ENCODE peak calls at places on chromosome 14, in four cellular contexts. One of them, this sample, is unnamed.

GRCh38 chr14:50397461-50398196 is 948 bp upstream of the CDKL1 start:
- DNase-seq in CD4-positive, alpha-beta memory T cell: no peak
- DNase-seq in bronchial epithelial cell: peak
- DNase-seq in T-helper 17 cell: no peak
- DNase-seq in this sample: no peak

GRCh38 chr14:105411017-105411941 is 8.3 kb upstream of the MTA1 start:
- DNase-seq in CD4-positive, alpha-beta memory T cell: peak
- DNase-seq in bronchial epithelial cell: peak
- DNase-seq in T-helper 17 cell: no peak
- DNase-seq in this sample: no peak

GRCh38 chr14:99413172-99413571 is 67.5 kb downstream of the SETD3 start:
- DNase-seq in CD4-positive, alpha-beta memory T cell: no peak
- DNase-seq in bronchial epithelial cell: no peak
- DNase-seq in T-helper 17 cell: no peak
- DNase-seq in this sample: no peak

GRCh38 chr14:73273799-73274198 is 36.5 kb downstream of the PAPLN start:
- DNase-seq in CD4-positive, alpha-beta memory T cell: no peak
- DNase-seq in bronchial epithelial cell: no peak
- DNase-seq in T-helper 17 cell: no peak
- DNase-seq in this sample: no peak

GRCh38 chr14:64704743-64705405 is 650 bp downstream of the PLEKHG3 start:
- DNase-seq in CD4-positive, alpha-beta memory T cell: peak
- DNase-seq in bronchial epithelial cell: no peak
- DNase-seq in T-helper 17 cell: no peak
- DNase-seq in this sample: no peak

GRCh38 chr14:20799955-20800544 is 2.6 kb downstream of the RNASE1 start:
- DNase-seq in CD4-positive, alpha-beta memory T cell: no peak
- DNase-seq in bronchial epithelial cell: no peak
- DNase-seq in T-helper 17 cell: no peak
- DNase-seq in this sample: no peak

GRCh38 chr14:100384819-100385813 is 62.0 kb downstream of the SLC25A47 start:
- DNase-seq in CD4-positive, alpha-beta memory T cell: no peak
- DNase-seq in bronchial epithelial cell: peak
- DNase-seq in T-helper 17 cell: no peak
- DNase-seq in this sample: no peak

GRCh38 chr14:78327426-78328210 is 157.4 kb downstream of the NRXN3 start:
- DNase-seq in CD4-positive, alpha-beta memory T cell: no peak
- DNase-seq in bronchial epithelial cell: peak
- DNase-seq in T-helper 17 cell: no peak
- DNase-seq in this sample: no peak

GRCh38 chr14:44463386-44464004 is 43.6 kb downstream of the FSCB start:
- DNase-seq in CD4-positive, alpha-beta memory T cell: no peak
- DNase-seq in bronchial epithelial cell: no peak
- DNase-seq in T-helper 17 cell: no peak
- DNase-seq in this sample: no peak

GRCh38 chr14:95495538-95496025 is 20.9 kb downstream of the SYNE3 start:
- DNase-seq in CD4-positive, alpha-beta memory T cell: no peak
- DNase-seq in bronchial epithelial cell: peak
- DNase-seq in T-helper 17 cell: no peak
- DNase-seq in this sample: peak

GRCh38 chr14:85315290-85315689 is 214.7 kb upstream of the FLRT2 start:
- DNase-seq in CD4-positive, alpha-beta memory T cell: no peak
- DNase-seq in bronchial epithelial cell: no peak
- DNase-seq in T-helper 17 cell: no peak
- DNase-seq in this sample: no peak

GRCh38 chr14:104098272-104099095 is 13.0 kb downstream of the ASPG start:
- DNase-seq in CD4-positive, alpha-beta memory T cell: no peak
- DNase-seq in bronchial epithelial cell: no peak
- DNase-seq in T-helper 17 cell: no peak
- DNase-seq in this sample: no peak

GRCh38 chr14:104287301-104288009 is 149.1 kb downstream of the KIF26A start:
- DNase-seq in CD4-positive, alpha-beta memory T cell: no peak
- DNase-seq in bronchial epithelial cell: no peak
- DNase-seq in T-helper 17 cell: no peak
- DNase-seq in this sample: no peak

GRCh38 chr14:68571073-68571703 is 221.7 kb downstream of the ZFP36L1 start:
- DNase-seq in CD4-positive, alpha-beta memory T cell: no peak
- DNase-seq in bronchial epithelial cell: no peak
- DNase-seq in T-helper 17 cell: no peak
- DNase-seq in this sample: no peak

GRCh38 chr14:91257328-91258020 is 13.0 kb upstream of the GPR68 start:
- DNase-seq in CD4-positive, alpha-beta memory T cell: no peak
- DNase-seq in bronchial epithelial cell: no peak
- DNase-seq in T-helper 17 cell: no peak
- DNase-seq in this sample: no peak

GRCh38 chr14:22878271-22879246 is 4.5 kb upstream of the REM2 start:
- DNase-seq in CD4-positive, alpha-beta memory T cell: no peak
- DNase-seq in bronchial epithelial cell: no peak
- DNase-seq in T-helper 17 cell: no peak
- DNase-seq in this sample: no peak

GRCh38 chr14:62710811-62711210 is 334.4 kb downstream of the KCNH5 start:
- DNase-seq in CD4-positive, alpha-beta memory T cell: no peak
- DNase-seq in bronchial epithelial cell: peak
- DNase-seq in T-helper 17 cell: no peak
- DNase-seq in this sample: no peak

GRCh38 chr14:101927859-101928258 is 36.5 kb upstream of the DYNC1H1 start:
- DNase-seq in CD4-positive, alpha-beta memory T cell: no peak
- DNase-seq in bronchial epithelial cell: peak
- DNase-seq in T-helper 17 cell: no peak
- DNase-seq in this sample: no peak

GRCh38 chr14:25048170-25049126 is 1.5 kb downstream of the STXBP6 start:
- DNase-seq in CD4-positive, alpha-beta memory T cell: no peak
- DNase-seq in bronchial epithelial cell: peak
- DNase-seq in T-helper 17 cell: no peak
- DNase-seq in this sample: peak

GRCh38 chr14:94376108-94376975 is 12.1 kb downstream of the SERPINA1 start:
- DNase-seq in CD4-positive, alpha-beta memory T cell: no peak
- DNase-seq in bronchial epithelial cell: no peak
- DNase-seq in T-helper 17 cell: no peak
- DNase-seq in this sample: no peak

GRCh38 chr14:104353921-104354701 is 215.7 kb downstream of the KIF26A start:
- DNase-seq in CD4-positive, alpha-beta memory T cell: no peak
- DNase-seq in bronchial epithelial cell: no peak
- DNase-seq in T-helper 17 cell: peak
- DNase-seq in this sample: no peak

GRCh38 chr14:102279688-102280348 is 25.1 kb downstream of the MOK start:
- DNase-seq in CD4-positive, alpha-beta memory T cell: no peak
- DNase-seq in bronchial epithelial cell: peak
- DNase-seq in T-helper 17 cell: no peak
- DNase-seq in this sample: peak

GRCh38 chr14:68970096-68970612 is 8.9 kb downstream of the ACTN1 start:
- DNase-seq in CD4-positive, alpha-beta memory T cell: peak
- DNase-seq in bronchial epithelial cell: no peak
- DNase-seq in T-helper 17 cell: peak
- DNase-seq in this sample: no peak

GRCh38 chr14:52413729-52414453 is 99.8 kb downstream of the PTGER2 start:
- DNase-seq in CD4-positive, alpha-beta memory T cell: no peak
- DNase-seq in bronchial epithelial cell: no peak
- DNase-seq in T-helper 17 cell: no peak
- DNase-seq in this sample: peak

GRCh38 chr14:64865992-64866391 is 13.7 kb downstream of the SPTB start:
- DNase-seq in CD4-positive, alpha-beta memory T cell: no peak
- DNase-seq in bronchial epithelial cell: no peak
- DNase-seq in T-helper 17 cell: no peak
- DNase-seq in this sample: no peak

GRCh38 chr14:95240859-95241813 is 78.6 kb downstream of the CLMN start:
- DNase-seq in CD4-positive, alpha-beta memory T cell: no peak
- DNase-seq in bronchial epithelial cell: no peak
- DNase-seq in T-helper 17 cell: no peak
- DNase-seq in this sample: no peak

GRCh38 chr14:63134801-63135200 is 69.4 kb upstream of the RHOJ start:
- DNase-seq in CD4-positive, alpha-beta memory T cell: no peak
- DNase-seq in bronchial epithelial cell: peak
- DNase-seq in T-helper 17 cell: no peak
- DNase-seq in this sample: no peak

GRCh38 chr14:36553650-36554260 is 28.7 kb downstream of the NKX2-8 start:
- DNase-seq in CD4-positive, alpha-beta memory T cell: no peak
- DNase-seq in bronchial epithelial cell: peak
- DNase-seq in T-helper 17 cell: no peak
- DNase-seq in this sample: no peak

GRCh38 chr14:85252011-85252410 is 277.9 kb upstream of the FLRT2 start:
- DNase-seq in CD4-positive, alpha-beta memory T cell: no peak
- DNase-seq in bronchial epithelial cell: peak
- DNase-seq in T-helper 17 cell: no peak
- DNase-seq in this sample: peak